ENCODE peak calls at places on chromosome 16, in eight cellular contexts. R is esophagus squamous epithelium; O is heart left ventricle; P is H9; M is tibial artery; Z is naive thymus-derived CD4-positive, alpha-beta T cell; A is prostate gland; F is ascending aorta. T is an unnamed sample.
A peak's percentile ranks its signal among the peaks of the same experiment; 100 is the strongest.

GRCh38 chr16:1335996-1336395 is 2.6 kb downstream of the BAIAP3 start:
- DNase-seq in R (no peak), O (no peak), P (no peak), M (no peak), Z (no peak), A (no peak), F (no peak), T (no peak)

GRCh38 chr16:12406840-12407690 is 396.6 kb downstream of the CPPED1 start:
- DNase-seq in R (no peak), O (no peak), P (no peak), M (no peak), Z (no peak), A (no peak), F (no peak), T (no peak)

GRCh38 chr16:30837904-30838303 is 50.9 kb upstream of the ZNF629 start:
- DNase-seq in R (no peak), O (no peak), P (no peak), M (no peak), Z (no peak), A (no peak), F (no peak), T (no peak)

GRCh38 chr16:35569413-35569812 is 2110.0 kb downstream of the TP53TG3F start:
- DNase-seq in R (no peak), O (no peak), P (no peak), M (no peak), Z (no peak), A (no peak), F (no peak), T (no peak)

GRCh38 chr16:87426423-87427215 is 34.5 kb downstream of the MAP1LC3B start:
- DNase-seq in R (no peak), O (no peak), P (no peak), M (no peak), Z (no peak), A (no peak), F (no peak), T (no peak)

GRCh38 chr16:85204242-85205010 is 92.2 kb upstream of the CIBAR2 start:
- DNase-seq in R (no peak), O (no peak), P (no peak), M (no peak), Z (no peak), A (no peak), F (no peak), T (no peak)

GRCh38 chr16:11251525-11252481 is 4.2 kb downstream of the SOCS1 start:
- DNase-seq in R (no peak), O (no peak), P (no peak), M (no peak), Z (peak; percentile 75), A (no peak), F (no peak), T (no peak)

GRCh38 chr16:2817496-2818277 is 650 bp downstream of the PRSS21 start:
- DNase-seq in R (no peak), O (no peak), P (no peak), M (peak; percentile 50), Z (no peak), A (no peak), F (no peak), T (no peak)

GRCh38 chr16:56298948-56299602 is 107.8 kb downstream of the GNAO1 start:
- DNase-seq in R (no peak), O (peak; percentile 33), P (no peak), M (peak; percentile 76), Z (no peak), A (no peak), F (no peak), T (no peak)

GRCh38 chr16:23274968-23275367 is 27.1 kb upstream of the SCNN1B start:
- DNase-seq in R (no peak), O (no peak), P (peak; percentile 48), M (no peak), Z (no peak), A (no peak), F (no peak), T (no peak)

GRCh38 chr16:92431-93339 is 14.7 kb downstream of the MPG start:
- DNase-seq in R (no peak), O (no peak), P (no peak), M (no peak), Z (no peak), A (no peak), F (no peak), T (no peak)

GRCh38 chr16:12535535-12536411 is 267.9 kb downstream of the CPPED1 start:
- DNase-seq in R (no peak), O (no peak), P (peak; percentile 46), M (no peak), Z (peak; percentile 23), A (no peak), F (no peak), T (no peak)

GRCh38 chr16:22424161-22424937 is 49.9 kb upstream of the CDR2 start:
- DNase-seq in R (no peak), O (no peak), P (no peak), M (peak; percentile 90), Z (no peak), A (peak; percentile 31), F (peak; percentile 34), T (peak; percentile 67)

GRCh38 chr16:11236855-11237254 is 19.1 kb downstream of the SOCS1 start:
- DNase-seq in R (no peak), O (no peak), P (no peak), M (no peak), Z (no peak), A (no peak), F (no peak), T (no peak)

GRCh38 chr16:84746231-84746630 is 46.4 kb downstream of the USP10 start:
- DNase-seq in R (no peak), O (no peak), P (no peak), M (no peak), Z (no peak), A (no peak), F (no peak), T (no peak)

GRCh38 chr16:50625374-50625773 is 55.7 kb downstream of the SNX20 start:
- DNase-seq in R (no peak), O (no peak), P (no peak), M (no peak), Z (no peak), A (no peak), F (no peak), T (no peak)

GRCh38 chr16:50626868-50627267 is 54.2 kb downstream of the SNX20 start:
- DNase-seq in R (no peak), O (no peak), P (no peak), M (no peak), Z (peak; percentile 35), A (no peak), F (no peak), T (no peak)

GRCh38 chr16:50622029-50622428 is 59.1 kb downstream of the SNX20 start:
- DNase-seq in R (no peak), O (no peak), P (no peak), M (no peak), Z (no peak), A (no peak), F (no peak), T (no peak)

GRCh38 chr16:50622643-50623369 is 58.3 kb downstream of the SNX20 start:
- DNase-seq in R (no peak), O (no peak), P (no peak), M (no peak), Z (no peak), A (no peak), F (no peak), T (no peak)

GRCh38 chr16:50624449-50624782 is 56.7 kb downstream of the SNX20 start:
- DNase-seq in R (no peak), O (no peak), P (no peak), M (no peak), Z (no peak), A (no peak), F (no peak), T (no peak)
- H3K4me1 ChIP-seq in R (peaks cover 25% of the 10 kb centered on the region), O (no peaks in the 10 kb centered on the region), P (no peaks in the 10 kb centered on the region), M (peaks cover 32% of the 10 kb centered on the region), Z (no peaks in the 10 kb centered on the region), A (no peaks in the 10 kb centered on the region), F (peaks cover 4% of the 10 kb centered on the region), T (no peaks in the 10 kb centered on the region)

GRCh38 chr16:17029602-17030350 is 441.0 kb downstream of the XYLT1 start:
- DNase-seq in R (no peak), O (no peak), P (no peak), M (no peak), Z (no peak), A (no peak), F (no peak), T (no peak)

GRCh38 chr16:17026600-17027242 is 444.0 kb downstream of the XYLT1 start:
- DNase-seq in R (no peak), O (no peak), P (no peak), M (no peak), Z (peak; percentile 53), A (no peak), F (no peak), T (no peak)

GRCh38 chr16:17023606-17024005 is 447.2 kb downstream of the XYLT1 start:
- DNase-seq in R (no peak), O (no peak), P (no peak), M (no peak), Z (no peak), A (no peak), F (no peak), T (no peak)

GRCh38 chr16:17024514-17024913 is 446.2 kb downstream of the XYLT1 start:
- DNase-seq in R (no peak), O (no peak), P (no peak), M (no peak), Z (no peak), A (no peak), F (no peak), T (no peak)

GRCh38 chr16:17027488-17028129 is 443.2 kb downstream of the XYLT1 start:
- DNase-seq in R (no peak), O (no peak), P (no peak), M (no peak), Z (no peak), A (no peak), F (no peak), T (no peak)
- H3K4me1 ChIP-seq in R (peaks cover 9% of the 10 kb centered on the region), O (no peaks in the 10 kb centered on the region), P (no peaks in the 10 kb centered on the region), M (no peaks in the 10 kb centered on the region), Z (peaks cover 20% of the 10 kb centered on the region), A (no peaks in the 10 kb centered on the region), F (no peaks in the 10 kb centered on the region), T (no peaks in the 10 kb centered on the region)

GRCh38 chr16:7026639-7027038 is 306.0 kb upstream of the RBFOX1 start:
- DNase-seq in R (no peak), O (no peak), P (no peak), M (no peak), Z (no peak), A (no peak), F (no peak), T (no peak)
- H3K4me1 ChIP-seq in R (no peaks in the 10 kb centered on the region), O (no peaks in the 10 kb centered on the region), P (no peaks in the 10 kb centered on the region), M (no peaks in the 10 kb centered on the region), Z (no peaks in the 10 kb centered on the region), A (no peaks in the 10 kb centered on the region), F (no peaks in the 10 kb centered on the region), T (no peaks in the 10 kb centered on the region)

DNA sequence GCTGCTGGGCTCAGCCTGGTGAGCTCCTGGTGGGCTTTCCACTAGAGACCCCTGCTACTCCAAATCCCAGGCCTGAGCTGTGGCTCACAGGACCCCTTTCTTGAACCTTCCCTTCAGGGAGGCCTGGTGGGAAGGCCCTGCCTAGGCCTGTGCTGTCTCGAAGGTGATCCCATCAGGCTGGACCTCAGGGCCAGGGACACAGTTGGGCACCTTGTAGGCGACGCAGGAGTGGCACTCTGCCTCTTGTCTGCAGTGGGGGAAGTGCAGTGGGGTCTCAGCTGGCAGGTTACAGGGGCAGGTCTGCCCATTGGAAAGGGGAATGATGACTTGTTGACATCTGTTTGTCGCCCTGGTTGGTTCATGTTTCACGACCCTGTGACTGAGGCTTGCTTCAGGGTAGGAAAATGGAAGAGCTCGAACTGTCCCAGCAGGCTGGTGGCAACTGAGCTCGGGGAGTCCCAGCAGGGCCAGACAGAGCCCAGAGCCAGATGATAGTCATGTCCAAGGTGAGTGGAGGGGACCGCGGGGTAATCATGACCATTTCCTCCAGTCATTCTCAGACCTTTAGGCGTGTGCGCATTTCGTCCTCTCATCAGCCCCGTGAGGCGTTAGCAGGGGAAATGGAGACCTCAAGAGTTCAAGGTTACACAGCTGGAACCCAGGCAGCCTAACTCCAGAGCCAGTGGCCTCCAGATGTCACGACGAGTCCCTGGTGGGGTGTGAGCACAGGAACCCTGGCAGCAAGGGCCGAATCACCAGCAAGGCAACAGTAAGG is 11.3 kb downstream of the CMIP start:
- DNase-seq in R (no peak), O (no peak), P (no peak), M (no peak), Z (no peak), A (no peak), F (no peak), T (no peak)
- H3K4me1 ChIP-seq in R (peaks cover 92% of the 10 kb centered on the region), O (peaks cover 24% of the 10 kb centered on the region), P (peaks cover 13% of the 10 kb centered on the region), M (no peaks in the 10 kb centered on the region), Z (peaks cover 3% of the 10 kb centered on the region), A (no peaks in the 10 kb centered on the region), F (no peaks in the 10 kb centered on the region), T (no peaks in the 10 kb centered on the region)